ENCODE peak calls at places on chromosomes 13 and 19, in nine cellular contexts. L is fibroblast of lung, Q is neural progenitor cell, G is GM23338, H is MM.1S, O is mesenchymal stem cell, A is IMR-90, S is hepatocyte, T is osteoblast. V is an unnamed sample.

GRCh38 chr13:48126944-48127814 is 32.3 kb upstream of the MED4 start:
- DNase-seq in A (peak), H (peak), T (peak), S (peak), G (peak), L (peak), O (peak), Q (peak), V (peak)

GRCh38 chr13:39341238-39341637 is 261.8 kb downstream of the LHFPL6 start:
- DNase-seq in G (no peak), T (no peak), Q (no peak), H (no peak), S (no peak), O (no peak), A (no peak), L (no peak), V (no peak)

GRCh38 chr19:6204212-6204611 is 68.7 kb downstream of the ACSBG2 start:
- DNase-seq in O (peak), Q (no peak), T (peak), S (no peak), G (no peak), L (no peak), H (no peak), A (no peak), V (no peak)

GRCh38 chr13:74556002-74556551 is 421.9 kb upstream of the KLF12 start:
- DNase-seq in A (no peak), S (no peak), L (no peak), Q (no peak), G (no peak), T (no peak), O (no peak), H (no peak), V (no peak)

GRCh38 chr19:46493236-46494114 is 2.2 kb downstream of the PNMA8B start:
- DNase-seq in A (no peak), L (no peak), T (peak), O (no peak), G (peak), H (no peak), S (no peak), Q (peak), V (no peak)

GRCh38 chr19:4474504-4475136 is 2.5 kb downstream of the HDGFL2 start:
- DNase-seq in G (peak), O (peak), H (no peak), L (peak), T (peak), Q (peak), S (peak), A (peak), V (peak)

GRCh38 chr13:109348514-109349340 is 437.7 kb downstream of the IRS2 start:
- DNase-seq in H (no peak), L (peak), A (peak), G (no peak), O (peak), S (no peak), T (no peak), Q (no peak), V (peak)

GRCh38 chr19:9323557-9323918 is 441 bp upstream of the ZNF559 start:
- DNase-seq in L (peak), A (peak), Q (no peak), G (peak), H (peak), O (no peak), T (peak), S (peak), V (peak)

GRCh38 chr19:7450243-7451223 is 38.3 kb downstream of the PEX11G start:
- DNase-seq in T (no peak), G (no peak), Q (peak), S (peak), H (peak), O (peak), A (peak), L (peak), V (peak)

GRCh38 chr13:111370147-111370546 is 49.7 kb downstream of the TEX29 start:
- DNase-seq in L (no peak), S (no peak), A (no peak), H (no peak), Q (no peak), T (no peak), G (no peak), O (no peak), V (no peak)

GRCh38 chr19:19499272-19499995 is 15.9 kb downstream of the TSSK6 start:
- DNase-seq in G (no peak), A (no peak), Q (no peak), S (no peak), L (no peak), T (peak), O (no peak), H (no peak), V (no peak)

GRCh38 chr13:21676611-21677021 is 5.7 kb downstream of the FGF9 start:
- DNase-seq in G (peak), H (no peak), A (no peak), L (no peak), Q (peak), S (peak), O (no peak), T (peak), V (no peak)

GRCh38 chr19:19541572-19541971 is 3.5 kb downstream of the CILP2 start:
- DNase-seq in A (no peak), L (no peak), S (no peak), H (no peak), O (no peak), Q (no peak), G (peak), T (peak), V (no peak)

GRCh38 chr13:83987394-83987793 is 105.1 kb upstream of the SLITRK1 start:
- DNase-seq in T (no peak), Q (no peak), S (no peak), G (no peak), L (no peak), A (no peak), O (no peak), H (peak), V (no peak)

GRCh38 chr13:59680429-59681024 is 483.2 kb downstream of the DIAPH3 start:
- DNase-seq in O (peak), L (peak), T (peak), H (peak), A (peak), Q (peak), S (no peak), G (peak), V (no peak)

GRCh38 chr13:98345103-98345899 is 168.2 kb upstream of the RNF113B start:
- DNase-seq in G (no peak), Q (no peak), S (no peak), A (no peak), H (no peak), T (no peak), L (no peak), O (no peak), V (no peak)

GRCh38 chr13:76329004-76329403 is 557.2 kb downstream of the KCTD12 start:
- DNase-seq in G (no peak), T (no peak), Q (no peak), A (no peak), S (no peak), H (no peak), O (no peak), L (no peak), V (no peak)

GRCh38 chr13:109776575-109776974 is 9.8 kb downstream of the IRS2 start:
- DNase-seq in H (no peak), Q (no peak), T (no peak), L (peak), O (no peak), G (no peak), S (no peak), A (peak), V (no peak)

GRCh38 chr13:24931450-24932217 is 164.3 kb upstream of the PABPC3 start:
- DNase-seq in A (no peak), S (no peak), Q (peak), T (no peak), H (no peak), L (no peak), G (peak), O (no peak), V (no peak)
- H3K4me3 ChIP-seq in A (peak), S (peak), Q (peak), T (peak), H (no peak), L (no peak), G (peak), O (peak), V (no peak)

DNA sequence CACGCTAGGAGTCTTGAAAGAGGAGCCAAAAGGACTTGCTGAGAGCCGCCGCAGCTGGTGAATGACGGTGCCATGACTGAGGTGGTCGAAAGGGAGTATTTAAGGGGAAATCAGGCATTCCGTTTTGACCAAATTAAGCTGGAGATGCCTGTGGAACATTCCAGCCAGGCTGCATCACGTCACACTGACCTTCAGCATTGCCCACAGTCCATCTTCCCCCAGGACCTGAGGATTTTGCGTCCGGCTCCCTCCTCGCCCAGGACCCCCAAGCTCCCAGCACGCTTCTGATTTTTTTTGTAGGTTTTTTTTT is 12.0 kb downstream of the CYTH2 start:
- DNase-seq in H (no peak), S (no peak), O (no peak), T (no peak), L (peak), G (no peak), Q (no peak), A (peak), V (peak)
- H2AFZ ChIP-seq in H (no peak), S (no peak), O (no peak), T (peak), L (no peak), G (peak), Q (no peak), A (peak), V (no peak)

GRCh38 chr19:49427855-49428546 is 2.8 kb downstream of the GFY start:
- DNase-seq in A (no peak), S (no peak), T (peak), L (no peak), Q (peak), O (no peak), G (peak), H (no peak), V (no peak)
- H3K4me3 ChIP-seq in A (no peak), S (no peak), T (no peak), L (no peak), Q (peak), O (no peak), G (peak), H (no peak), V (no peak)

GRCh38 chr13:106772202-106772601 is 204.3 kb upstream of the ARGLU1 start:
- DNase-seq in H (no peak), O (no peak), S (peak), G (no peak), T (no peak), Q (no peak), L (no peak), A (no peak), V (no peak)
- H2AFZ ChIP-seq in H (no peak), O (no peak), S (no peak), G (no peak), T (no peak), Q (no peak), L (no peak), A (no peak), V (no peak)

GRCh38 chr19:14516746-14517438 is 1.3 kb downstream of the DNAJB1 start:
- DNase-seq in Q (no peak), L (no peak), A (no peak), T (peak), H (no peak), G (no peak), O (no peak), S (no peak), V (no peak)

GRCh38 chr19:14517446-14517839 is 754 bp downstream of the DNAJB1 start:
- DNase-seq in Q (no peak), A (peak), S (no peak), G (no peak), H (no peak), L (no peak), T (no peak), O (no peak), V (no peak)

GRCh38 chr19:14515501-14516047 is 2.6 kb downstream of the DNAJB1 start:
- DNase-seq in S (no peak), L (no peak), G (no peak), Q (no peak), T (peak), H (no peak), O (no peak), A (peak), V (no peak)

GRCh38 chr19:14514215-14514871 is 3.9 kb downstream of the DNAJB1 start:
- DNase-seq in Q (no peak), T (peak), O (no peak), H (no peak), L (no peak), S (no peak), A (no peak), G (no peak), V (no peak)

DNA sequence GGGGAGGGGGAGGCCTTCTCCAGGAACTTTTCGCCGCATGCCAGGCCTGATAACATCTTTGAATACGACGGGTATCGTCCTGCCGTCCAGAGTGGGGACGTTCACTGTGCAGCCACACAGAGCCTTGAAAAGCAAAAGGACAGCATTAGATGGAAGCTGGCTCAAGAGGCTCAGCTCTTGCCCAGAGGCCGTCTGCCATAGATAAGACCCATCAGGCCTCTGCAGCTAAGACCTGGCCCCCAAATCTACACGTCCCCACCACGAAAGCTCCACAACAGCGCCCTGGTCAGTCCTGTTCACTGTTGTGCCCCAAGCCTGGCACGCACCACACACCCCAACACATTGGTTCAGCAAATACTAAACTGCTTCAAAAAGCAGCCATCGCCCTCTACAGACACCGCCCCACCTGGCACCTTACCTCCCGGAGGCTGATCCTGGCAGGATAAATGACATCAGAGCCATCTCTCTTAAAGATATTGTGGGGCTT is 2.1 kb downstream of the DNAJB1 start:
- DNase-seq in G (peak), L (no peak), O (no peak), H (no peak), T (peak), Q (no peak), A (no peak), S (no peak), V (no peak)
- H3K4me3 ChIP-seq in G (peak), L (peak), O (peak), H (peak), T (peak), Q (peak), A (peak), S (peak), V (peak)

DNA sequence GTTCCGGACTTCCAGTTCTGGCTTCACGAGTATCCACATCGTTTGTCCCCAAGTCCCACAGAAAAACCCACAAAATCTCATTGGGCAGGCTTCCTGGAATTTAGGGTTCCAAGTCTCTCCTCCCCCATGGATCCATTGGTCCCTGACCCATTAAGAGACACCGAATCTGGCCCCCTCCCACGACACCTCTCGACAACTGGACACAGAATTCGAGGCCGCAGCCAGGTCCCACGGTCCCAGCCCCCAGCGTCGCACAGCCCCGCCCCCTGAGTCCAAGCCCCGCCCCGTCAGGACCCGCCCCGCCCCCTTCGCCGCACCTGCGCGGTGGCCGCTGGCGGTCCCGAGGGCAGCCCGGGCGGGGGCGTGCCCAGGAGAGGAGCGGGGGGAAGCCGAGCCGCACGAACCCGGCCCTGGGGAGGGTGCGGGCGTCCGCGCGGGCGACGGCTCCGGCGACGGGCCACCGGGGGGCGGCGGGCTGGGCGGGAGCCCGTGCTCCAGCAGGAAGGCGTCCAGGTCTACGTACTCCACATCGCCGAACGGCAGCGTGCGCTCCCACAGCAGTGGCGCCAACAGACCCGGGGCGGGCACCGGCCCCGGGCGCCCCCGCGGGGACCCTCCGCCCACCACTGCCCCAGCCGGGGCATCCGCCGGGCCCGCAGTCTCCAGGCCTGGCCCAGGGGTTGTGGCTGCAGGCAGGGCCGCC is 1.8 kb downstream of the DBP start:
- DNase-seq in T (peak), G (peak), H (peak), L (no peak), O (no peak), S (peak), Q (peak), A (no peak), V (no peak)
- H2AFZ ChIP-seq in T (no peak), G (no peak), H (peak), L (no peak), O (peak), S (peak), Q (no peak), A (peak), V (peak)

GRCh38 chr13:27261376-27261775 is 9.3 kb upstream of the RASL11A start:
- DNase-seq in H (no peak), L (no peak), T (no peak), S (no peak), G (no peak), O (no peak), A (no peak), Q (no peak), V (no peak)
- H3K4me3 ChIP-seq in H (no peak), L (no peak), T (no peak), S (no peak), G (no peak), O (no peak), A (no peak), Q (no peak), V (no peak)

GRCh38 chr13:103694033-103694432 is 627.8 kb upstream of the SLC10A2 start:
- DNase-seq in H (peak), L (no peak), T (no peak), G (peak), A (no peak), Q (no peak), S (no peak), O (no peak), V (no peak)

GRCh38 chr13:103692442-103692841 is 626.2 kb upstream of the SLC10A2 start:
- DNase-seq in A (no peak), L (no peak), O (no peak), G (no peak), H (no peak), S (no peak), T (no peak), Q (no peak), V (no peak)

GRCh38 chr13:103698000-103698399 is 631.8 kb upstream of the SLC10A2 start:
- DNase-seq in A (no peak), G (no peak), H (no peak), O (no peak), Q (no peak), T (no peak), S (no peak), L (no peak), V (no peak)

GRCh38 chr13:103694471-103694870 is 628.3 kb upstream of the SLC10A2 start:
- DNase-seq in G (no peak), Q (no peak), L (no peak), H (no peak), O (no peak), T (peak), A (no peak), S (no peak), V (no peak)

DNA sequence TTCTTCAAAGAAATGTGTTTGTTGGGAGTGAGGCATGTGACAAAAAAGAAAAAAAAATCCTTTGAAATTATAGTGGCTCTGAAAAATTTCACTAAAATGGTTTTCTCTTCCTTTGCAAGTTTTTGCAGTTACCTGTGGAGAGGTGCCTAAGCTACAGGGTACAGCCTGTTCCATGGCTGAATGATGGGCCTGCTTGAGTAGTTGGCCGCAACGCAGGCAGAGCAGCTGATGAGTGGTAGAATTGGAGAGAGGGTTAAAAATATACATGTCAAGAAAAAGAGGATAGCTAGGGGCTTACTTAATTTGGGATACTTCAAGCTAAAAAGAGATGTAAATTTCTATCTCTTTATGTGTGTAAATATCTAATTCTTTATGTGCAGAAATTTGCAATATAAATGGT is 629.1 kb upstream of the SLC10A2 start:
- DNase-seq in O (no peak), G (no peak), L (no peak), H (no peak), Q (no peak), S (no peak), T (no peak), A (no peak), V (no peak)
- H2AFZ ChIP-seq in O (no peak), G (no peak), L (no peak), H (no peak), Q (no peak), S (no peak), T (no peak), A (no peak), V (no peak)

DNA sequence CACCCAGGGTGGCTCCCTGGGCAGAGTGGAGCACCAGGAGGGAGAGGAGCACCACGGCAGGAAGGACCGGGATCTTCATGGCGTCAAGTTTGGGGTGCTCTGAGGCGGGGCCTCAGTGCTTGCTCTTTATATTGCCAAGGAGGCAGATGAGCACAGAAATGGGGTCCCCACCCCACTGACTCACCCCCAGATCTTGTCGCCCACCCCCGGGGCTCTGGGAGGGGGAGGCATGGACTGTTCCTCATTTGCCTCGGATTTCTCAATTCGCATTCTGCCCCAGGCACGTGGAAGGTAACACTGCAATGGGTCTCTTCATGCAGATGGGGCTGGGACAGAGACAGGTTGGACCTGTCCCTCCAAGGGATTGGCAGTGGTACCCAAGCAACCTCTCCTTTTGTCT is at the start of gene KRTDAP:
- DNase-seq in G (no peak), O (no peak), T (peak), H (no peak), Q (no peak), L (no peak), S (no peak), A (no peak), V (no peak)
- H3K4me3 ChIP-seq in G (no peak), O (no peak), T (no peak), H (no peak), Q (no peak), L (no peak), S (no peak), A (no peak), V (no peak)

V was measured in astrocyte.